ENCODE peak calls at places on chromosomes 1 and 21, in nine cellular contexts. One of them, this sample, is unnamed.

GRCh38 chr21:46617267-46618051 is 12.6 kb upstream of the S100B start:
- DNase-seq in ascending aorta: no peak
- DNase-seq in CD8-positive, alpha-beta T cell: no peak
- DNase-seq in BE2C: no peak
- DNase-seq in hepatocyte: no peak
- DNase-seq in right atrium auricular region: no peak
- DNase-seq in cardiac muscle cell: no peak
- DNase-seq in PC-9: no peak
- DNase-seq in tibial nerve: no peak
- DNase-seq in this sample: no peak

GRCh38 chr1:177307771-177308170 is 137.0 kb downstream of the BRINP2 start:
- DNase-seq in right atrium auricular region: no peak
- DNase-seq in hepatocyte: no peak
- DNase-seq in PC-9: no peak
- DNase-seq in tibial nerve: no peak
- DNase-seq in CD8-positive, alpha-beta T cell: no peak
- DNase-seq in ascending aorta: no peak
- DNase-seq in cardiac muscle cell: no peak
- DNase-seq in BE2C: no peak
- DNase-seq in this sample: no peak

GRCh38 chr1:186142916-186143315 is 232.1 kb downstream of the TPR start:
- DNase-seq in right atrium auricular region: no peak
- DNase-seq in cardiac muscle cell: no peak
- DNase-seq in hepatocyte: no peak
- DNase-seq in BE2C: no peak
- DNase-seq in CD8-positive, alpha-beta T cell: no peak
- DNase-seq in tibial nerve: no peak
- DNase-seq in PC-9: no peak
- DNase-seq in ascending aorta: no peak
- DNase-seq in this sample: no peak

GRCh38 chr1:53984701-53985100 is 33.3 kb downstream of the LDLRAD1 start:
- DNase-seq in right atrium auricular region: no peak
- DNase-seq in ascending aorta: no peak
- DNase-seq in hepatocyte: no peak
- DNase-seq in tibial nerve: no peak
- DNase-seq in PC-9: no peak
- DNase-seq in CD8-positive, alpha-beta T cell: no peak
- DNase-seq in cardiac muscle cell: no peak
- DNase-seq in BE2C: no peak
- DNase-seq in this sample: no peak

GRCh38 chr1:25998075-25998761 is 355 bp upstream of the PAFAH2 start:
- DNase-seq in right atrium auricular region: peak; percentile 97
- DNase-seq in tibial nerve: peak; percentile 97
- DNase-seq in hepatocyte: peak; percentile 98
- DNase-seq in PC-9: peak; percentile 91
- DNase-seq in BE2C: peak; percentile 90
- DNase-seq in CD8-positive, alpha-beta T cell: peak; percentile 96
- DNase-seq in ascending aorta: peak; percentile 84
- DNase-seq in cardiac muscle cell: peak; percentile 100
- DNase-seq in this sample: peak; percentile 97

GRCh38 chr1:2373551-2374259 is 17.6 kb downstream of the MORN1 start:
- DNase-seq in right atrium auricular region: no peak
- DNase-seq in hepatocyte: no peak
- DNase-seq in PC-9: peak; percentile 29
- DNase-seq in tibial nerve: no peak
- DNase-seq in BE2C: no peak
- DNase-seq in CD8-positive, alpha-beta T cell: no peak
- DNase-seq in ascending aorta: no peak
- DNase-seq in cardiac muscle cell: no peak
- DNase-seq in this sample: no peak

GRCh38 chr1:12052008-12052573 is 11.0 kb upstream of the TNFRSF8 start:
- DNase-seq in cardiac muscle cell: peak; percentile 89
- DNase-seq in ascending aorta: peak; percentile 45
- DNase-seq in PC-9: peak; percentile 73
- DNase-seq in right atrium auricular region: peak; percentile 81
- DNase-seq in hepatocyte: peak; percentile 85
- DNase-seq in BE2C: no peak
- DNase-seq in tibial nerve: peak; percentile 43
- DNase-seq in CD8-positive, alpha-beta T cell: no peak
- DNase-seq in this sample: no peak

GRCh38 chr1:38962113-38962512 is 20.5 kb upstream of the RHBDL2 start:
- DNase-seq in cardiac muscle cell: peak; percentile 59
- DNase-seq in tibial nerve: no peak
- DNase-seq in right atrium auricular region: no peak
- DNase-seq in PC-9: peak; percentile 59
- DNase-seq in ascending aorta: no peak
- DNase-seq in hepatocyte: no peak
- DNase-seq in BE2C: no peak
- DNase-seq in CD8-positive, alpha-beta T cell: no peak
- DNase-seq in this sample: no peak

DNA sequence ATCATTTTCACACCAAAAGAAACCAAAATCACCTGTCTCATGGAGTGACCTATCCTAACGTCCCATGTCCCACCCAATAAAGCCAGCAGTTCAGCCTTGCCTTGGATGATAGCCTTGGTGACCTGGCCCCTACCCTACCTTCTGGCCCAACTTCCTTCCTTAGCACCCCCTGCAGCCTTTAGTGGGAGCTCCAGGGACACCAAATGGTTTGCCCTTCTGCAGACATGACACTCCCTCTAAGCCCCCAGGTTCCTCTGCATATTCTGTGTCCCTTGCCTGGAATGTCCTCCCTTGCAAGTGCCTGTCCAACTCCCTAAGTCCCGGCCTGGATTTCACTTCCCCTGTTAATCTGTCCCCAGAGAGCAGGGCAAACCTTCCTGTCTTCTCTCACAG is 2.2 kb downstream of the SLFNL1 start:
- DNase-seq in BE2C: no peak
- DNase-seq in hepatocyte: no peak
- DNase-seq in ascending aorta: no peak
- DNase-seq in CD8-positive, alpha-beta T cell: no peak
- DNase-seq in tibial nerve: no peak
- DNase-seq in right atrium auricular region: no peak
- DNase-seq in cardiac muscle cell: no peak
- DNase-seq in PC-9: no peak
- DNase-seq in this sample: no peak
- TF ChIP-seq CTCF in BE2C: no peak
- TF ChIP-seq CTCF in hepatocyte: no peak
- TF ChIP-seq CTCF in ascending aorta: no peak
- TF ChIP-seq CTCF in CD8-positive, alpha-beta T cell: no peak
- TF ChIP-seq CTCF in tibial nerve: no peak
- TF ChIP-seq CTCF in right atrium auricular region: no peak
- TF ChIP-seq CTCF in cardiac muscle cell: no peak
- TF ChIP-seq CTCF in PC-9: no peak
- TF ChIP-seq CTCF in this sample: no peak

GRCh38 chr1:65377496-65378268 is 42.8 kb upstream of the LEPR start:
- DNase-seq in hepatocyte: no peak
- DNase-seq in PC-9: no peak
- DNase-seq in tibial nerve: no peak
- DNase-seq in BE2C: no peak
- DNase-seq in ascending aorta: no peak
- DNase-seq in CD8-positive, alpha-beta T cell: no peak
- DNase-seq in right atrium auricular region: no peak
- DNase-seq in cardiac muscle cell: no peak
- DNase-seq in this sample: no peak
- H3K4me1 ChIP-seq in hepatocyte: peaks cover 10% of the 10 kb centered on the region
- H3K4me1 ChIP-seq in PC-9: peaks cover 3% of the 10 kb centered on the region
- H3K4me1 ChIP-seq in tibial nerve: no peaks in the 10 kb centered on the region
- H3K4me1 ChIP-seq in BE2C: no peaks in the 10 kb centered on the region
- H3K4me1 ChIP-seq in ascending aorta: no peaks in the 10 kb centered on the region
- H3K4me1 ChIP-seq in CD8-positive, alpha-beta T cell: no peaks in the 10 kb centered on the region
- H3K4me1 ChIP-seq in right atrium auricular region: no peaks in the 10 kb centered on the region
- H3K4me1 ChIP-seq in cardiac muscle cell: no peaks in the 10 kb centered on the region
- H3K4me1 ChIP-seq in this sample: no peaks in the 10 kb centered on the region

DNA sequence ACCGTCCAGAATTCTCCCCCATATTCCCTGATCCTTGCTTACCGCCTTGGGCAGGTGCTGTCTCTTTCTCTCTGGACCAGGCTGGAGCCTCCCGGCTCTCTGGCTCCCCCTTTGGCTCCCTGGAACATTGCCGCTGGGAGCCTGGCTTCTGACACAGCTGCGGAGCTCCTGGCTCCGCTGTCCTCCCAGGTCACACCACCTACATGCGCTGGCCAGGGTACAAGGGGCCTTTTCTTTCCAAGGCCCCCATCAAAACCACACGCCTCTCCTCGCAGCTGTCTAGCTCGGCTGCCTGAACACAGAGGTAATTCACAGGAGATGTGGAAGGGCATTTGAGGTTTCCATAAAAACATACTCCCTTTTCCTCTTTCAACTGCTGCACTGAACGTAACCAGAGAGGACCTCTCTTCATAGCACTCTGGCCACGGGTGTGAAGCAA is 7.5 kb upstream of the ZNF648 start:
- DNase-seq in ascending aorta: no peak
- DNase-seq in BE2C: peak; percentile 65
- DNase-seq in PC-9: peak; percentile 53
- DNase-seq in tibial nerve: peak; percentile 43
- DNase-seq in right atrium auricular region: peak; percentile 57
- DNase-seq in cardiac muscle cell: peak; percentile 37
- DNase-seq in hepatocyte: peak; percentile 85
- DNase-seq in CD8-positive, alpha-beta T cell: no peak
- DNase-seq in this sample: peak; percentile 66
- TF ChIP-seq CTCF in ascending aorta: no peak
- TF ChIP-seq CTCF in BE2C: peak; percentile 83
- TF ChIP-seq CTCF in PC-9: peak; percentile 87
- TF ChIP-seq CTCF in tibial nerve: peak; percentile 44
- TF ChIP-seq CTCF in right atrium auricular region: peak; percentile 74
- TF ChIP-seq CTCF in cardiac muscle cell: peak; percentile 78
- TF ChIP-seq CTCF in hepatocyte: peak; percentile 62
- TF ChIP-seq CTCF in CD8-positive, alpha-beta T cell: peak; percentile 30
- TF ChIP-seq CTCF in this sample: peak; percentile 16

GRCh38 chr1:22862752-22863151 is 109.9 kb downstream of the LACTBL1 start:
- DNase-seq in CD8-positive, alpha-beta T cell: no peak
- DNase-seq in cardiac muscle cell: no peak
- DNase-seq in PC-9: no peak
- DNase-seq in ascending aorta: no peak
- DNase-seq in BE2C: no peak
- DNase-seq in tibial nerve: no peak
- DNase-seq in hepatocyte: no peak
- DNase-seq in right atrium auricular region: no peak
- DNase-seq in this sample: no peak
- H3K4me1 ChIP-seq in CD8-positive, alpha-beta T cell: no peaks in the 10 kb centered on the region
- H3K4me1 ChIP-seq in cardiac muscle cell: peaks cover 12% of the 10 kb centered on the region
- H3K4me1 ChIP-seq in PC-9: peaks cover 19% of the 10 kb centered on the region
- H3K4me1 ChIP-seq in ascending aorta: no peaks in the 10 kb centered on the region
- H3K4me1 ChIP-seq in BE2C: no peaks in the 10 kb centered on the region
- H3K4me1 ChIP-seq in tibial nerve: no peaks in the 10 kb centered on the region
- H3K4me1 ChIP-seq in hepatocyte: no peaks in the 10 kb centered on the region
- H3K4me1 ChIP-seq in right atrium auricular region: no peaks in the 10 kb centered on the region
- H3K4me1 ChIP-seq in this sample: no peaks in the 10 kb centered on the region

DNA sequence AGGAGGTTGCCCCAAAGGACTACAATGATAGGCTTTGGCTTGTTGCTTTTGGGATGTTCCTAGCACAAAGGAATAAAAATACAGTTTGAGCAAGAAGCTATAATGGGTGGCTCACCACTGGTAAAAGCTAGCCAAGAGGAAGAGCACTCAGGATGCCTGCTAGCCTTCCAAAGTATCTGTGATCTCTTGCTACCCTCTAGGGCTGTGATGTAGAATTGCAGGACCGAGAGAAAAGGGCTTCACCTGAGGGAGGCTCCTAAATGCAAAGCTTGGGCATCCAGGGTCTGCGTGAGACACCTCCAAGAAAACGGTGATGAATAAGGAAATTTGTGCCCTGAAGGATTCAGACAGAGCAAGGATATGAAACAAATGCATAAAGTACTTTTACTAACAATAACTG is 17.7 kb downstream of the IVL start:
- DNase-seq in ascending aorta: no peak
- DNase-seq in tibial nerve: no peak
- DNase-seq in hepatocyte: no peak
- DNase-seq in right atrium auricular region: no peak
- DNase-seq in cardiac muscle cell: peak; percentile 2
- DNase-seq in CD8-positive, alpha-beta T cell: no peak
- DNase-seq in BE2C: no peak
- DNase-seq in PC-9: peak; percentile 54
- DNase-seq in this sample: no peak
- TF ChIP-seq CTCF in ascending aorta: no peak
- TF ChIP-seq CTCF in tibial nerve: no peak
- TF ChIP-seq CTCF in hepatocyte: no peak
- TF ChIP-seq CTCF in right atrium auricular region: no peak
- TF ChIP-seq CTCF in cardiac muscle cell: no peak
- TF ChIP-seq CTCF in CD8-positive, alpha-beta T cell: no peak
- TF ChIP-seq CTCF in BE2C: peak; percentile 31
- TF ChIP-seq CTCF in PC-9: peak; percentile 77
- TF ChIP-seq CTCF in this sample: no peak

GRCh38 chr1:43768168-43768567 is 60.8 kb downstream of the ST3GAL3 start:
- DNase-seq in ascending aorta: no peak
- DNase-seq in PC-9: no peak
- DNase-seq in BE2C: no peak
- DNase-seq in hepatocyte: no peak
- DNase-seq in cardiac muscle cell: no peak
- DNase-seq in tibial nerve: no peak
- DNase-seq in right atrium auricular region: no peak
- DNase-seq in CD8-positive, alpha-beta T cell: no peak
- DNase-seq in this sample: no peak

GRCh38 chr1:43769350-43769908 is 62.1 kb downstream of the ST3GAL3 start:
- DNase-seq in CD8-positive, alpha-beta T cell: no peak
- DNase-seq in hepatocyte: no peak
- DNase-seq in PC-9: no peak
- DNase-seq in right atrium auricular region: no peak
- DNase-seq in ascending aorta: no peak
- DNase-seq in tibial nerve: no peak
- DNase-seq in cardiac muscle cell: no peak
- DNase-seq in BE2C: no peak
- DNase-seq in this sample: no peak

GRCh38 chr1:43764581-43764980 is 57.2 kb downstream of the ST3GAL3 start:
- DNase-seq in hepatocyte: no peak
- DNase-seq in BE2C: peak; percentile 9
- DNase-seq in ascending aorta: no peak
- DNase-seq in PC-9: no peak
- DNase-seq in right atrium auricular region: no peak
- DNase-seq in tibial nerve: no peak
- DNase-seq in cardiac muscle cell: no peak
- DNase-seq in CD8-positive, alpha-beta T cell: no peak
- DNase-seq in this sample: no peak

GRCh38 chr1:43766086-43766784 is 58.9 kb downstream of the ST3GAL3 start:
- DNase-seq in CD8-positive, alpha-beta T cell: no peak
- DNase-seq in cardiac muscle cell: no peak
- DNase-seq in right atrium auricular region: no peak
- DNase-seq in BE2C: no peak
- DNase-seq in PC-9: no peak
- DNase-seq in ascending aorta: no peak
- DNase-seq in tibial nerve: no peak
- DNase-seq in hepatocyte: no peak
- DNase-seq in this sample: no peak

DNA sequence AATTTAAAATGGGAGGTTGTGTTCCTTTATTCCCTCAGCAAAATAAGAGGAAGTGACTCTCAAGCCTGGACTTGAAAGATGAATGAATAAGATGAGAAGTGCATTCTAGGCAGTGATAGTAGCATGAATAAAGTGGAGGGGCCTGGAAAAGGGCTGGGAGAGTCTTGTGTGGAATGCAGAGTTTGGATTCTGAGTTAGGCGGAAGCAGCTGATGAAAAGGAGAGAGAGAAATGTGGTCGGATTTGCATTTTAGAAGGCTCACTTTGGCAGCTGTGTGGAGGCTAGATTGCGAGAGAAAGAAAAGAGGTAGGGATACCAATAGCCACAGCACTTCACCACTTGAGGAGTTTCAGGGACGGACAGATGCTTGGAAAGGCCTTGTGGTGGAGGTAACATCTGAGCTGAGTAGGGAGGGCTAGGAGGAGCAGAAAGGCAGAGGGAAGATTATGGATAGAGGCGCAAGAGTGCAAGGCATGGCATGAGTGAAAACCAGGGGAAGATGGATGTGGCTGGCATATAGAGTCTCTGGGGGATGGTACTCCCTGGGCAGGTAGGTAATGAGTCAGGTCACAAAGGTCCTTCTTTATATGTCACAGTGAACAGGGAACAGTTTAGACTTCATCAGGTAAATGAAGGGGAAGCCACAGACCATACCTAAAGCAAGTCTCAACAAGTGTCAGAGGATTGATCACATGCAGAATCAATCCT is 59.6 kb downstream of the ST3GAL3 start:
- DNase-seq in PC-9: no peak
- DNase-seq in tibial nerve: no peak
- DNase-seq in cardiac muscle cell: no peak
- DNase-seq in BE2C: no peak
- DNase-seq in right atrium auricular region: no peak
- DNase-seq in CD8-positive, alpha-beta T cell: no peak
- DNase-seq in hepatocyte: no peak
- DNase-seq in ascending aorta: no peak
- DNase-seq in this sample: no peak
- H3K4me1 ChIP-seq in PC-9: peaks cover 8% of the 10 kb centered on the region
- H3K4me1 ChIP-seq in tibial nerve: peaks cover 29% of the 10 kb centered on the region
- H3K4me1 ChIP-seq in cardiac muscle cell: peaks cover 43% of the 10 kb centered on the region
- H3K4me1 ChIP-seq in BE2C: no peaks in the 10 kb centered on the region
- H3K4me1 ChIP-seq in right atrium auricular region: no peaks in the 10 kb centered on the region
- H3K4me1 ChIP-seq in CD8-positive, alpha-beta T cell: no peaks in the 10 kb centered on the region
- H3K4me1 ChIP-seq in hepatocyte: peaks cover 10% of the 10 kb centered on the region
- H3K4me1 ChIP-seq in ascending aorta: no peaks in the 10 kb centered on the region
- H3K4me1 ChIP-seq in this sample: no peaks in the 10 kb centered on the region